ENCODE peak calls at places on chromosomes 3 and 15, in nine cellular contexts. One of them, this sample, is unnamed.

GRCh38 chr3:16665282-16665741 is 60.1 kb upstream of the DAZL start:
- DNase-seq in SK-N-MC: no peak
- DNase-seq in NCI-H748 treated with DMSO at 0.1 percent for 48 hours: no peak
- DNase-seq in HS-5: peak
- DNase-seq in AG08395: no peak
- DNase-seq in adipocyte: no peak
- DNase-seq in OCI-LY7: no peak
- DNase-seq in cardiac septum: no peak
- DNase-seq in HFF-Myc: no peak
- DNase-seq in this sample: no peak

GRCh38 chr3:13205567-13206143 is 132.4 kb upstream of the IQSEC1 start:
- DNase-seq in SK-N-MC: no peak
- DNase-seq in NCI-H748 treated with DMSO at 0.1 percent for 48 hours: no peak
- DNase-seq in HS-5: no peak
- DNase-seq in AG08395: no peak
- DNase-seq in adipocyte: no peak
- DNase-seq in OCI-LY7: no peak
- DNase-seq in cardiac septum: no peak
- DNase-seq in HFF-Myc: no peak
- DNase-seq in this sample: no peak

GRCh38 chr15:88606437-88606794 is 14.7 kb upstream of the AEN start:
- DNase-seq in SK-N-MC: no peak
- DNase-seq in NCI-H748 treated with DMSO at 0.1 percent for 48 hours: peak
- DNase-seq in HS-5: no peak
- DNase-seq in AG08395: no peak
- DNase-seq in adipocyte: no peak
- DNase-seq in OCI-LY7: no peak
- DNase-seq in cardiac septum: no peak
- DNase-seq in HFF-Myc: no peak
- DNase-seq in this sample: no peak

GRCh38 chr15:93495799-93496637 is 407.0 kb upstream of the RGMA start:
- DNase-seq in SK-N-MC: no peak
- DNase-seq in NCI-H748 treated with DMSO at 0.1 percent for 48 hours: no peak
- DNase-seq in HS-5: no peak
- DNase-seq in AG08395: no peak
- DNase-seq in adipocyte: no peak
- DNase-seq in OCI-LY7: no peak
- DNase-seq in cardiac septum: no peak
- DNase-seq in HFF-Myc: no peak
- DNase-seq in this sample: no peak

GRCh38 chr15:42405876-42406482 is 46.7 kb downstream of the CAPN3 start:
- DNase-seq in SK-N-MC: no peak
- DNase-seq in NCI-H748 treated with DMSO at 0.1 percent for 48 hours: no peak
- DNase-seq in HS-5: no peak
- DNase-seq in AG08395: no peak
- DNase-seq in adipocyte: no peak
- DNase-seq in OCI-LY7: no peak
- DNase-seq in cardiac septum: no peak
- DNase-seq in HFF-Myc: no peak
- DNase-seq in this sample: no peak

GRCh38 chr3:111903067-111903511 is 44.0 kb downstream of the PHLDB2 start:
- DNase-seq in SK-N-MC: no peak
- DNase-seq in NCI-H748 treated with DMSO at 0.1 percent for 48 hours: no peak
- DNase-seq in HS-5: peak
- DNase-seq in AG08395: peak
- DNase-seq in adipocyte: peak
- DNase-seq in OCI-LY7: no peak
- DNase-seq in cardiac septum: no peak
- DNase-seq in HFF-Myc: peak
- DNase-seq in this sample: no peak

GRCh38 chr3:170391108-170391507 is 27.6 kb upstream of the CLDN11 start:
- DNase-seq in SK-N-MC: no peak
- DNase-seq in NCI-H748 treated with DMSO at 0.1 percent for 48 hours: no peak
- DNase-seq in HS-5: no peak
- DNase-seq in AG08395: no peak
- DNase-seq in adipocyte: no peak
- DNase-seq in OCI-LY7: no peak
- DNase-seq in cardiac septum: no peak
- DNase-seq in HFF-Myc: no peak
- DNase-seq in this sample: no peak

GRCh38 chr3:9815986-9816385 is 5.9 kb downstream of the TTLL3 start:
- DNase-seq in SK-N-MC: no peak
- DNase-seq in NCI-H748 treated with DMSO at 0.1 percent for 48 hours: no peak
- DNase-seq in HS-5: no peak
- DNase-seq in AG08395: no peak
- DNase-seq in adipocyte: no peak
- DNase-seq in OCI-LY7: no peak
- DNase-seq in cardiac septum: no peak
- DNase-seq in HFF-Myc: no peak
- DNase-seq in this sample: no peak

GRCh38 chr15:67776600-67776999 is 48.7 kb upstream of the SKOR1 start:
- DNase-seq in SK-N-MC: no peak
- DNase-seq in NCI-H748 treated with DMSO at 0.1 percent for 48 hours: no peak
- DNase-seq in HS-5: peak
- DNase-seq in AG08395: peak
- DNase-seq in adipocyte: no peak
- DNase-seq in OCI-LY7: no peak
- DNase-seq in cardiac septum: no peak
- DNase-seq in HFF-Myc: no peak
- DNase-seq in this sample: no peak

GRCh38 chr15:22811640-22812039 is 25.2 kb downstream of the NIPA1 start:
- DNase-seq in SK-N-MC: no peak
- DNase-seq in NCI-H748 treated with DMSO at 0.1 percent for 48 hours: no peak
- DNase-seq in HS-5: no peak
- DNase-seq in AG08395: peak
- DNase-seq in adipocyte: peak
- DNase-seq in OCI-LY7: peak
- DNase-seq in cardiac septum: peak
- DNase-seq in HFF-Myc: no peak
- DNase-seq in this sample: peak

GRCh38 chr3:151765685-151766084 is 32.0 kb downstream of the AADACL2 start:
- DNase-seq in SK-N-MC: no peak
- DNase-seq in NCI-H748 treated with DMSO at 0.1 percent for 48 hours: no peak
- DNase-seq in HS-5: peak
- DNase-seq in AG08395: no peak
- DNase-seq in adipocyte: no peak
- DNase-seq in OCI-LY7: no peak
- DNase-seq in cardiac septum: no peak
- DNase-seq in HFF-Myc: no peak
- DNase-seq in this sample: no peak

GRCh38 chr3:181698263-181698944 is 13.3 kb upstream of the SOX2 start:
- DNase-seq in SK-N-MC: no peak
- DNase-seq in NCI-H748 treated with DMSO at 0.1 percent for 48 hours: no peak
- DNase-seq in HS-5: no peak
- DNase-seq in AG08395: no peak
- DNase-seq in adipocyte: no peak
- DNase-seq in OCI-LY7: no peak
- DNase-seq in cardiac septum: no peak
- DNase-seq in HFF-Myc: no peak
- DNase-seq in this sample: no peak

GRCh38 chr15:79966634-79967330 is 4.2 kb downstream of the BCL2A1 start:
- DNase-seq in SK-N-MC: no peak
- DNase-seq in NCI-H748 treated with DMSO at 0.1 percent for 48 hours: no peak
- DNase-seq in HS-5: no peak
- DNase-seq in AG08395: no peak
- DNase-seq in adipocyte: no peak
- DNase-seq in OCI-LY7: no peak
- DNase-seq in cardiac septum: no peak
- DNase-seq in HFF-Myc: no peak
- DNase-seq in this sample: no peak

GRCh38 chr15:90188914-90189748 is 12.0 kb upstream of the SEMA4B start:
- DNase-seq in SK-N-MC: no peak
- DNase-seq in NCI-H748 treated with DMSO at 0.1 percent for 48 hours: no peak
- DNase-seq in HS-5: no peak
- DNase-seq in AG08395: no peak
- DNase-seq in adipocyte: no peak
- DNase-seq in OCI-LY7: no peak
- DNase-seq in cardiac septum: no peak
- DNase-seq in HFF-Myc: no peak
- DNase-seq in this sample: peak

GRCh38 chr3:133944181-133944580 is 48.5 kb upstream of the RAB6B start:
- DNase-seq in SK-N-MC: no peak
- DNase-seq in NCI-H748 treated with DMSO at 0.1 percent for 48 hours: no peak
- DNase-seq in HS-5: no peak
- DNase-seq in AG08395: peak
- DNase-seq in adipocyte: peak
- DNase-seq in OCI-LY7: no peak
- DNase-seq in cardiac septum: no peak
- DNase-seq in HFF-Myc: no peak
- DNase-seq in this sample: no peak

GRCh38 chr3:184514151-184514490 is 47.5 kb upstream of the EPHB3 start:
- DNase-seq in SK-N-MC: no peak
- DNase-seq in NCI-H748 treated with DMSO at 0.1 percent for 48 hours: no peak
- DNase-seq in HS-5: no peak
- DNase-seq in AG08395: no peak
- DNase-seq in adipocyte: no peak
- DNase-seq in OCI-LY7: no peak
- DNase-seq in cardiac septum: no peak
- DNase-seq in HFF-Myc: no peak
- DNase-seq in this sample: no peak

GRCh38 chr3:53357457-53357856 is 10.1 kb upstream of the DCP1A start:
- DNase-seq in SK-N-MC: no peak
- DNase-seq in NCI-H748 treated with DMSO at 0.1 percent for 48 hours: no peak
- DNase-seq in HS-5: no peak
- DNase-seq in AG08395: no peak
- DNase-seq in adipocyte: peak
- DNase-seq in OCI-LY7: no peak
- DNase-seq in cardiac septum: no peak
- DNase-seq in HFF-Myc: no peak
- DNase-seq in this sample: no peak

GRCh38 chr3:52218026-52218425 is 7.4 kb downstream of the TLR9 start:
- DNase-seq in SK-N-MC: no peak
- DNase-seq in NCI-H748 treated with DMSO at 0.1 percent for 48 hours: no peak
- DNase-seq in HS-5: no peak
- DNase-seq in AG08395: no peak
- DNase-seq in adipocyte: no peak
- DNase-seq in OCI-LY7: no peak
- DNase-seq in cardiac septum: no peak
- DNase-seq in HFF-Myc: no peak
- DNase-seq in this sample: no peak

GRCh38 chr15:84953726-84954125 is 27.9 kb upstream of the PDE8A start:
- DNase-seq in SK-N-MC: no peak
- DNase-seq in NCI-H748 treated with DMSO at 0.1 percent for 48 hours: no peak
- DNase-seq in HS-5: no peak
- DNase-seq in AG08395: no peak
- DNase-seq in adipocyte: no peak
- DNase-seq in OCI-LY7: no peak
- DNase-seq in cardiac septum: no peak
- DNase-seq in HFF-Myc: no peak
- DNase-seq in this sample: no peak

GRCh38 chr3:194586839-194587238 is 46.4 kb downstream of the TMEM44 start:
- DNase-seq in SK-N-MC: no peak
- DNase-seq in NCI-H748 treated with DMSO at 0.1 percent for 48 hours: no peak
- DNase-seq in HS-5: no peak
- DNase-seq in AG08395: peak
- DNase-seq in adipocyte: no peak
- DNase-seq in OCI-LY7: no peak
- DNase-seq in cardiac septum: no peak
- DNase-seq in HFF-Myc: no peak
- DNase-seq in this sample: no peak

This sample was measured in RPMI8226.